ENCODE peak calls at places on chromosomes 16 and 17, in eight cellular contexts. G, U, B, X, T, Z, D and R are unnamed samples.

GRCh38 chr17:35001549-35001948 is 21.2 kb downstream of the LIG3 start:
- DNase-seq in G (no peak), U (no peak), B (peak; percentile 6), X (no peak), T (no peak), Z (no peak), D (no peak), R (no peak)

GRCh38 chr16:26816885-26817571 is 249.7 kb upstream of the C16orf82 start:
- DNase-seq in G (no peak), U (no peak), B (peak; percentile 37), X (no peak), T (no peak), Z (no peak), D (no peak), R (no peak)

GRCh38 chr16:24721830-24722238 is 7.6 kb upstream of the TNRC6A start:
- DNase-seq in G (no peak), U (no peak), B (no peak), X (no peak), T (no peak), Z (no peak), D (no peak), R (no peak)

GRCh38 chr17:43790311-43790940 is 10.2 kb downstream of the CFAP97D1 start:
- DNase-seq in G (no peak), U (no peak), B (no peak), X (peak; percentile 52), T (no peak), Z (peak; percentile 84), D (no peak), R (no peak)

GRCh38 chr17:51741447-51741846 is 417.1 kb downstream of the CA10 start:
- DNase-seq in G (no peak), U (no peak), B (no peak), X (no peak), T (no peak), Z (no peak), D (no peak), R (no peak)

GRCh38 chr17:38746893-38747384 is 1.2 kb downstream of the PCGF2 start:
- DNase-seq in G (no peak), U (peak; percentile 61), B (no peak), X (no peak), T (no peak), Z (no peak), D (no peak), R (no peak)

GRCh38 chr17:61583242-61583641 is 7.8 kb downstream of the NACA2 start:
- DNase-seq in G (no peak), U (no peak), B (peak; percentile 83), X (no peak), T (no peak), Z (no peak), D (no peak), R (no peak)

GRCh38 chr17:82219753-82220709 is 7.4 kb upstream of the CCDC57 start:
- DNase-seq in G (no peak), U (peak; percentile 52), B (no peak), X (no peak), T (no peak), Z (no peak), D (no peak), R (no peak)

GRCh38 chr17:8122923-8123694 is 797 bp downstream of the HES7 start:
- DNase-seq in G (peak; percentile 28), U (no peak), B (peak; percentile 27), X (no peak), T (peak; percentile 56), Z (no peak), D (no peak), R (no peak)

GRCh38 chr17:3980381-3980975 is 16.2 kb upstream of the ATP2A3 start:
- DNase-seq in G (no peak), U (no peak), B (no peak), X (no peak), T (no peak), Z (no peak), D (peak; percentile 24), R (no peak)

GRCh38 chr17:66270106-66270505 is 32.3 kb upstream of the PRKCA start:
- DNase-seq in G (no peak), U (no peak), B (no peak), X (no peak), T (no peak), Z (no peak), D (no peak), R (no peak)

GRCh38 chr16:88063201-88063773 is 112.1 kb downstream of the BANP start:
- DNase-seq in G (peak; percentile 68), U (peak; percentile 65), B (peak; percentile 85), X (no peak), T (peak; percentile 77), Z (no peak), D (no peak), R (no peak)

GRCh38 chr16:73037331-73037745 is 10.6 kb downstream of the ZFHX3 start:
- DNase-seq in G (peak; percentile 38), U (no peak), B (no peak), X (no peak), T (no peak), Z (no peak), D (no peak), R (no peak)

GRCh38 chr17:80359422-80360110 is 55.4 kb upstream of the ENDOV start:
- DNase-seq in G (no peak), U (no peak), B (no peak), X (no peak), T (peak; percentile 49), Z (no peak), D (no peak), R (no peak)

GRCh38 chr16:75062135-75062943 is 54.2 kb downstream of the LDHD start:
- DNase-seq in G (no peak), U (peak; percentile 82), B (peak; percentile 69), X (no peak), T (peak; percentile 48), Z (no peak), D (peak; percentile 89), R (peak; percentile 74)

GRCh38 chr16:85571813-85572619 is 41.1 kb upstream of the GSE1 start:
- DNase-seq in G (no peak), U (no peak), B (no peak), X (no peak), T (no peak), Z (no peak), D (no peak), R (no peak)

GRCh38 chr17:74606050-74606449 is 14.0 kb upstream of the CD300LD start:
- DNase-seq in G (no peak), U (no peak), B (no peak), X (no peak), T (no peak), Z (no peak), D (no peak), R (no peak)

GRCh38 chr16:77745972-77746371 is 23.7 kb downstream of the NUDT7 start:
- DNase-seq in G (no peak), U (no peak), B (peak; percentile 62), X (no peak), T (no peak), Z (no peak), D (no peak), R (no peak)

GRCh38 chr16:88570691-88571092 is 489 bp downstream of the ZC3H18 start:
- DNase-seq in G (no peak), U (peak; percentile 64), B (no peak), X (no peak), T (no peak), Z (no peak), D (no peak), R (no peak)

DNA sequence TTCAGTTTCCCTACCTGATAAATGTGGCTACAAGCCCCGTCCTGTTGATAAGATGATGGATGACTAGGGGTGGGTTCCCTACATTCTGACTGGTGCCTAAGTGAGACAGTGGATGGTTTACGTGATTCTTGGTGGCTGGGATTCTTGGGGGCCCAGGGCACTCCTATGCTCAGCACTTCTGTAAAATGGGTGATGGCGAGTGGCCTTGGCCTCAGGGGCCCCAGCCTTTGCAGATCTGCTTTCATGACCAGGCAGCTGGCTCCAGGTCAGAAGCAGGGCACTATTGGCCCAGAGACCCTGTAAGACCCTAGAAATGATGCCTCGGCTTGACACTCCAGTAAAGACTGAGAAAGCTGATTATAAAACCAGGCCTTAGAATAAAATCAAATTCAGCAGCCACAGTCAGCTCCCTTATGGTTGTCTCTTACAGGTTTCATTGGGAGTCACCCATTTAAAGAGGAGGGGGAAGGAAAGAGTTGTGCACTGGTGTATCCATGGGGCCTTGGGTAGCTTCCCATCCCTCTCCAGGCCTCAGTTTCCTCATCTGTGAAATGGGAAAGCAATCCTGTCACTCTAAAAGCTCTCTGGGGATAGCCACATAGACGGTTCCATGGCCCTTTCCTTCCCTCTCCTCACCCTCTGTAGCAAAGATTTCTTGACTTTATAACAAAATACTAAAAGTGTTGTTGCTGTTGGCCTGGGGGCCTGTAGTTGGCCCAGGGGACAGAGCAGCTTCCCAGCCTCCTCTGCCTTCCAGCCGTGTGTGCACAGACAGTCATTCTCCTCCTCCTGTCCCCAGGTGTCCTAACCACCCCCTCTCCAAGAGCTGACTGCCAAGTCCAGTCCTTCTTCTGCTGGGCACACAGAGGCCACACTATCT is 1.2 kb downstream of the SNX20 start:
- DNase-seq in G (no peak), U (no peak), B (no peak), X (no peak), T (no peak), Z (no peak), D (no peak), R (no peak)
- H3K4me1 ChIP-seq in G (no peaks in the 10 kb centered on the region), U (no peaks in the 10 kb centered on the region), B (no peaks in the 10 kb centered on the region), X (no peaks in the 10 kb centered on the region), T (no peaks in the 10 kb centered on the region), Z (no peaks in the 10 kb centered on the region), D (no peaks in the 10 kb centered on the region), R (no peaks in the 10 kb centered on the region)

DNA sequence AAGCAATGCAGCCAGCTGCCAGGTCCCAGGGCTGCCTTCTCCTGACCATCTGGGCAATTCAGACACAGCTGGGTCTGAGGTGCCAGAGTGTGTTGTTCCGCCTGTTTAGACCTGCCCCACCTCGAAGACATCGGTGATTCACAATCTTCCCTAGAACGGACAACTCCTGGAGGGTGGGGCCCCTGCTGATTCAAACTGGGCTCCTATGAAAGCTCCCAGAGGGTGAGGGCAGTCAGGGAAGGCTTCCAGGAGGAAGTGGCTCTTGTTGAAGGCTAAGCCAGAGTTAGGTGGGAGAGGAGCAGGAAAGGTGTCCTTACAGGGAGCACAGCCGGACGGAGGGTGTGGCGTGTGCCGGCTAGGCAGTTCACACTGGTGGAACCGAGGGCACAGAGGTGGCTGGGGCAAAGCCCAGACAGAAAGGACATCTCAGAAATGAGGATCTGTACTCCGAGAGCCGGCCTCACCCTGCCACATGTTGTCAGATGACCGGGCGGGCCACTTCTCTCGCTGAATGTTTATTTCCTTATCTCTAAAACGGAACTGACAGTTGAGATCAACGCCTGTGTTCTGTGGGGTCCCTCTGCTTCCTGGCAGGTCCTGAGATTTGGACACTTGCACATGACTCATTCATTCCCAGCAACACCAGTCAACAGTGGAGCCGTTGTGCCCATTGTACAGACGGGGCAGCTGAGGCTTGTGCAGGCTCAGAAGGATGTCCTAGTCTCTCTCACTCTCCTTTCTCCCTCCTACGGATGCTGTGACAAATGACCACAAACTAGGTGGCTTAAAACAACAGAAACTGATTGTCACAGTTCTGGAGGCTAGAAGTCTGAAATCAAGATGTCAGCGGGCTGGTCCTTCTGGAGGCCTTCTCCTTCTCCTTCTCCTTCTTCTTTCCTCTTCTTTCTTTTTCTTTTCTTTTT is 26.9 kb upstream of the LITAF start:
- DNase-seq in G (no peak), U (peak; percentile 78), B (no peak), X (no peak), T (no peak), Z (no peak), D (peak; percentile 70), R (peak; percentile 76)
- H3K27ac ChIP-seq in G (no peak overlapping the region), U (no peak overlapping the region), B (no peak overlapping the region), X (peak overlapping the region; percentile 57), T (no peak overlapping the region), Z (peak overlapping the region; percentile 61), D (peak overlapping the region; percentile 62), R (peak overlapping the region; percentile 34)

GRCh38 chr16:537415-538335 is 10.2 kb downstream of the CAPN15 start:
- DNase-seq in G (no peak), U (no peak), B (no peak), X (no peak), T (no peak), Z (no peak), D (no peak), R (no peak)
- TF ChIP-seq POLR2A in G (no peak), U (no peak), B (no peak), X (no peak), T (no peak), Z (no peak), D (no peak), R (no peak)

GRCh38 chr16:68369168-68369567 is 58.3 kb downstream of the PRMT7 start:
- DNase-seq in G (no peak), U (peak; percentile 14), B (no peak), X (no peak), T (no peak), Z (no peak), D (no peak), R (no peak)
- H3K4me1 ChIP-seq in G (no peaks in the 10 kb centered on the region), U (no peaks in the 10 kb centered on the region), B (no peaks in the 10 kb centered on the region), X (no peaks in the 10 kb centered on the region), T (no peaks in the 10 kb centered on the region), Z (no peaks in the 10 kb centered on the region), D (no peaks in the 10 kb centered on the region), R (peaks cover 3% of the 10 kb centered on the region)